ENCODE peak calls at places on chromosomes 11 and 22, in eight cellular contexts. L, G, W, V, J, D, S and F are unnamed samples.

GRCh38 chr11:75197512-75198277 is 42.9 kb upstream of the TPBGL start:
- DNase-seq in L (no peak), G (no peak), W (no peak), V (no peak), J (no peak), D (no peak), S (no peak), F (no peak)

GRCh38 chr11:134503104-134503503 is 91.1 kb upstream of the B3GAT1 start:
- DNase-seq in L (peak; percentile 66), G (no peak), W (no peak), V (no peak), J (no peak), D (no peak), S (no peak), F (no peak)

GRCh38 chr22:27545071-27545470 is 256.5 kb downstream of the MN1 start:
- DNase-seq in L (no peak), G (no peak), W (no peak), V (no peak), J (no peak), D (no peak), S (no peak), F (no peak)

GRCh38 chr11:2771758-2772466 is 72.1 kb upstream of the KCNQ1OT1 start:
- DNase-seq in L (peak; percentile 72), G (no peak), W (peak; percentile 11), V (no peak), J (no peak), D (no peak), S (no peak), F (peak; percentile 38)

GRCh38 chr11:65920035-65920802 is 993 bp downstream of the DRAP1 start:
- DNase-seq in L (no peak), G (no peak), W (peak; percentile 62), V (no peak), J (no peak), D (no peak), S (no peak), F (no peak)

GRCh38 chr11:130547761-130548490 is 99.5 kb downstream of the ADAMTS15 start:
- DNase-seq in L (no peak), G (no peak), W (no peak), V (no peak), J (no peak), D (no peak), S (no peak), F (no peak)

GRCh38 chr22:37331034-37331428 is 48.7 kb downstream of the CYTH4 start:
- DNase-seq in L (no peak), G (peak; percentile 56), W (no peak), V (no peak), J (peak; percentile 44), D (no peak), S (peak; percentile 51), F (no peak)

GRCh38 chr22:33832558-33833151 is 87.6 kb downstream of the LARGE1 start:
- DNase-seq in L (peak; percentile 82), G (no peak), W (peak; percentile 29), V (no peak), J (no peak), D (no peak), S (no peak), F (no peak)

GRCh38 chr22:39763276-39763675 is 130.3 kb downstream of the ENTHD1 start:
- DNase-seq in L (no peak), G (no peak), W (no peak), V (no peak), J (no peak), D (no peak), S (no peak), F (no peak)

GRCh38 chr11:236774-237767 is at the start of gene PSMD13:
- DNase-seq in L (peak; percentile 96), G (peak; percentile 86), W (peak; percentile 85), V (peak; percentile 90), J (peak; percentile 74), D (peak; percentile 82), S (peak; percentile 80), F (peak; percentile 68)

GRCh38 chr11:59009661-59010060 is 70.4 kb downstream of the GLYATL1 start:
- DNase-seq in L (no peak), G (no peak), W (no peak), V (no peak), J (no peak), D (no peak), S (no peak), F (no peak)

GRCh38 chr22:45805413-45805812 is 133.8 kb downstream of the ATXN10 start:
- DNase-seq in L (no peak), G (peak; percentile 36), W (no peak), V (no peak), J (peak; percentile 33), D (no peak), S (no peak), F (no peak)

GRCh38 chr11:1820463-1821325 is 14.1 kb upstream of the SYT8 start:
- DNase-seq in L (no peak), G (peak; percentile 64), W (no peak), V (no peak), J (peak; percentile 62), D (no peak), S (no peak), F (no peak)

GRCh38 chr11:3095712-3096361 is 38.6 kb upstream of the CARS1 start:
- DNase-seq in L (peak; percentile 75), G (peak; percentile 90), W (no peak), V (no peak), J (peak; percentile 68), D (no peak), S (peak; percentile 89), F (peak; percentile 27)

GRCh38 chr11:120142072-120142423 is 4.1 kb upstream of the TRIM29 start:
- DNase-seq in L (no peak), G (no peak), W (no peak), V (no peak), J (no peak), D (no peak), S (no peak), F (peak; percentile 27)

GRCh38 chr11:12842933-12843636 is 166.0 kb upstream of the RASSF10 start:
- DNase-seq in L (no peak), G (peak; percentile 46), W (no peak), V (peak; percentile 89), J (peak; percentile 55), D (no peak), S (no peak), F (no peak)

GRCh38 chr11:132844956-132845355 is 687.3 kb downstream of the OPCML start:
- DNase-seq in L (no peak), G (peak; percentile 97), W (no peak), V (no peak), J (peak; percentile 96), D (no peak), S (peak; percentile 7), F (no peak)

GRCh38 chr22:40176921-40177737 is 596 bp upstream of the TNRC6B start:
- DNase-seq in L (no peak), G (peak; percentile 78), W (peak; percentile 62), V (peak; percentile 19), J (peak; percentile 59), D (peak; percentile 28), S (peak; percentile 83), F (no peak)

GRCh38 chr22:47597041-47597440 is 834.6 kb downstream of the TBC1D22A start:
- DNase-seq in L (peak; percentile 24), G (no peak), W (no peak), V (no peak), J (no peak), D (no peak), S (no peak), F (no peak)

GRCh38 chr11:14336507-14337503 is 22.2 kb downstream of the RRAS2 start:
- DNase-seq in L (no peak), G (peak; percentile 95), W (no peak), V (no peak), J (peak; percentile 83), D (no peak), S (peak; percentile 85), F (no peak)

GRCh38 chr22:45230026-45230845 is 10.5 kb downstream of the KIAA0930 start:
- DNase-seq in L (no peak), G (no peak), W (peak; percentile 8), V (no peak), J (no peak), D (no peak), S (no peak), F (no peak)

GRCh38 chr22:27714076-27714475 is 87.5 kb downstream of the MN1 start:
- DNase-seq in L (no peak), G (no peak), W (no peak), V (no peak), J (no peak), D (no peak), S (peak; percentile 75), F (no peak)

GRCh38 chr11:120178441-120179070 is 32.3 kb upstream of the OAF start:
- DNase-seq in L (peak; percentile 70), G (peak; percentile 76), W (no peak), V (no peak), J (peak; percentile 37), D (no peak), S (no peak), F (no peak)

GRCh38 chr22:38122616-38123015 is 12.1 kb upstream of the BAIAP2L2 start:
- DNase-seq in L (no peak), G (no peak), W (no peak), V (no peak), J (no peak), D (no peak), S (no peak), F (no peak)

GRCh38 chr11:202490-202889 is 4.7 kb downstream of the BET1L start:
- DNase-seq in L (no peak), G (no peak), W (no peak), V (no peak), J (no peak), D (no peak), S (no peak), F (no peak)

GRCh38 chr11:108654994-108655631 is 9.8 kb upstream of the DDX10 start:
- DNase-seq in L (no peak), G (peak; percentile 63), W (no peak), V (peak; percentile 35), J (peak; percentile 67), D (no peak), S (peak; percentile 61), F (no peak)

GRCh38 chr11:71078482-71078881 is 173.9 kb downstream of the SHANK2 start:
- DNase-seq in L (no peak), G (no peak), W (no peak), V (no peak), J (no peak), D (no peak), S (no peak), F (no peak)

GRCh38 chr22:45218974-45219373 is 21.7 kb downstream of the KIAA0930 start:
- DNase-seq in L (no peak), G (peak; percentile 23), W (no peak), V (no peak), J (peak; percentile 38), D (no peak), S (no peak), F (no peak)

GRCh38 chr11:3707176-3707575 is 36.0 kb upstream of the CHRNA10 start:
- DNase-seq in L (no peak), G (no peak), W (no peak), V (no peak), J (peak; percentile 55), D (no peak), S (no peak), F (no peak)

GRCh38 chr22:46196268-46196667 is 45.9 kb downstream of the PPARA start:
- DNase-seq in L (no peak), G (peak; percentile 10), W (peak; percentile 37), V (no peak), J (no peak), D (no peak), S (no peak), F (no peak)

GRCh38 chr11:109112748-109113378 is 309.1 kb upstream of the C11orf87 start:
- DNase-seq in L (no peak), G (no peak), W (peak; percentile 24), V (peak; percentile 91), J (peak; percentile 3), D (no peak), S (no peak), F (no peak)

GRCh38 chr11:128551641-128552335 is 35.6 kb downstream of the ETS1 start:
- DNase-seq in L (no peak), G (no peak), W (no peak), V (no peak), J (no peak), D (no peak), S (no peak), F (no peak)

GRCh38 chr11:83549984-83550667 is 264.0 kb upstream of the CCDC90B start:
- DNase-seq in L (no peak), G (no peak), W (no peak), V (peak; percentile 58), J (no peak), D (no peak), S (no peak), F (no peak)

GRCh38 chr22:35348026-35348590 is 32.8 kb upstream of the HMOX1 start:
- DNase-seq in L (no peak), G (no peak), W (peak; percentile 28), V (no peak), J (no peak), D (no peak), S (no peak), F (no peak)